ENCODE peak calls at places on chromosome 17, in four cellular contexts. One of them, this sample, is unnamed.
A peak's percentile ranks its signal among the peaks of the same experiment; 100 is the strongest.

GRCh38 chr17:8122923-8123694 is 797 bp downstream of the HES7 start:
- DNase-seq in HCT116: no peak
- DNase-seq in K562: peak; percentile 24
- DNase-seq in HepG2: no peak
- DNase-seq in this sample: no peak

GRCh38 chr17:48155889-48156670 is 48.5 kb downstream of the SNX11 start:
- DNase-seq in HepG2: no peak
- DNase-seq in K562: no peak
- DNase-seq in HCT116: no peak
- DNase-seq in this sample: no peak

GRCh38 chr17:21174719-21175118 is 39.2 kb downstream of the TMEM11 start:
- DNase-seq in K562: no peak
- DNase-seq in HepG2: no peak
- DNase-seq in HCT116: no peak
- DNase-seq in this sample: no peak

GRCh38 chr17:45783593-45784292 is 377 bp upstream of the CRHR1 start:
- DNase-seq in HepG2: no peak
- DNase-seq in K562: peak; percentile 12
- DNase-seq in HCT116: no peak
- DNase-seq in this sample: no peak

GRCh38 chr17:78116411-78116810 is 12.1 kb downstream of the TMC6 start:
- DNase-seq in HepG2: no peak
- DNase-seq in HCT116: no peak
- DNase-seq in K562: peak; percentile 2
- DNase-seq in this sample: no peak

GRCh38 chr17:82327289-82327688 is 6.3 kb downstream of the SECTM1 start:
- DNase-seq in K562: no peak
- DNase-seq in HepG2: no peak
- DNase-seq in HCT116: no peak
- DNase-seq in this sample: no peak

GRCh38 chr17:81012574-81013447 is 21.2 kb downstream of the CHMP6 start:
- DNase-seq in HepG2: no peak
- DNase-seq in HCT116: no peak
- DNase-seq in K562: no peak
- DNase-seq in this sample: no peak

GRCh38 chr17:64103751-64104364 is 26.1 kb downstream of the ERN1 start:
- DNase-seq in HepG2: no peak
- DNase-seq in HCT116: peak; percentile 62
- DNase-seq in K562: no peak
- DNase-seq in this sample: no peak

GRCh38 chr17:69511244-69511643 is 96.7 kb downstream of the MAP2K6 start:
- DNase-seq in HCT116: no peak
- DNase-seq in K562: no peak
- DNase-seq in HepG2: no peak
- DNase-seq in this sample: no peak
- TF ChIP-seq TCF7L2 in HCT116: no peak
- TF ChIP-seq TCF7L2 in K562: no peak
- TF ChIP-seq TCF7L2 in HepG2: no peak
- TF ChIP-seq TCF7L2 in this sample: no peak

DNA sequence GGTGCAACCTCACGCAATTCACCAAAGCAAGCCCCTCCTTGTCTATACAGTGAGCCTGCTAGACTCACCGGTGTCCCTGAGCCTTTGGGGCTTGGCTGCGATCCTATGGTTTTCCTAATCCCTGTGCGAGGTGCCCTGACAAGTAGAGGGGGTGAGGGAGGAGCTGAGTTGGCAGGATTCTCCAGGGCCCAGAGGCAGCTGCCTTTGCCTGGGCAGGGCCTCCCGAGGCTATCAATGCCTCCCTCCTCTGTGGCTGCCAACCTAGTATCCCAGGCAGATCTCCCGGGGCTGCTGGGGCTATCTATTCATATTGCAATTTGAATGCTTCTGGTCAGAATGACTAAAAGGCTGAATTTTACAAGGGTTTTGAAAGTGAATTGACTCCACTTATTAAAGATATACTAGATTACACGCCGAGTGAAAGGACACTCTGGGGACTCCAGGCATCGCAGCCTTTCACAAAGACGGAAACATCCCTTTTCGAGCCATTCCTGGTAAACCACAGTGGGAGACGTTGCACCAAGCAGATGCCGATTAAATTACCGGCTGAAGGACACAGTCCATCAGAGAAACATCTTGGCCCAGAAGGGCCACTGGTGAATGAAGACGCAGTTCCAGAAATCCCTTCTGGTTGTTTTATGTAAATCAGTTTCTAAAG is 11.3 kb upstream of the PITPNM3 start:
- DNase-seq in K562: no peak
- DNase-seq in HCT116: no peak
- DNase-seq in HepG2: no peak
- DNase-seq in this sample: no peak
- TF ChIP-seq CTCF in K562: no peak
- TF ChIP-seq CTCF in HCT116: no peak
- TF ChIP-seq CTCF in HepG2: no peak
- TF ChIP-seq CTCF in this sample: no peak

GRCh38 chr17:13598353-13599167 is 3.2 kb downstream of the HS3ST3A1 start:
- DNase-seq in HepG2: no peak
- DNase-seq in HCT116: no peak
- DNase-seq in K562: no peak
- DNase-seq in this sample: no peak

GRCh38 chr17:13599168-13599577 is 2.6 kb downstream of the HS3ST3A1 start:
- DNase-seq in HepG2: no peak
- DNase-seq in K562: no peak
- DNase-seq in HCT116: no peak
- DNase-seq in this sample: no peak

GRCh38 chr17:13601317-13601775 is 383 bp downstream of the HS3ST3A1 start:
- DNase-seq in K562: no peak
- DNase-seq in HCT116: no peak
- DNase-seq in HepG2: no peak
- DNase-seq in this sample: no peak

GRCh38 chr17:13600475-13601316 is 1.0 kb downstream of the HS3ST3A1 start:
- DNase-seq in HCT116: no peak
- DNase-seq in HepG2: no peak
- DNase-seq in K562: peak; percentile 33
- DNase-seq in this sample: no peak

DNA sequence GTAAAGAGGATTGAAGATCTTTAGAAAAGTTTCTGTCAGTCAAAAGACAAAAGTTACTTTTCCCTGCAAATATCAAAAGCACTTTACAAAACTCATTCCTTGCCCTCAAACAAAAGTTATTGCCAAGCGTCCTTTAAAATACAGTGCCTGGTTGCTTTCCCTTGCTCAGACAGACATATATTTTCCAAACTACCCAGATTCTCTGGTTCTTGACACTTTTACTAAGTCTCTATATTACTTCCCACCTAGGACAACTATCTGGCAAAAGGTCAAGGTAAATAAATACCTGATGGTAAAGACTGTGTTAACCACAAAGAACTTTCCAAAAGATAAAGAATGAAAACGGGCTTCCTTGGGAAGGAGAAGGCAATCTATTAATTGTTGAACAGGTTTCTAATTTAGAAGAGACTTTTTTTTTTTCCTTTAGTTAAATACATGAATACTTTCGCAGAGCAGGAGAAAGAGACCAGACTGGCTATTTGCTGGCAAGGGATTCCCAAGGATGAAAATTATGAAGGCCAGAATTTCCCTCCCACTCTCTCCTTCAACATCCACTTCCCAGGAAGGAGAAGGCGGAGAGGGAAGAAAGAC is 1.8 kb downstream of the HS3ST3A1 start:
- DNase-seq in HepG2: no peak
- DNase-seq in HCT116: no peak
- DNase-seq in K562: no peak
- DNase-seq in this sample: no peak
- H3K27ac ChIP-seq in HepG2: no peak overlapping the region
- H3K27ac ChIP-seq in HCT116: no peak overlapping the region
- H3K27ac ChIP-seq in K562: peak overlapping the region; percentile 55
- H3K27ac ChIP-seq in this sample: no peak overlapping the region

DNA sequence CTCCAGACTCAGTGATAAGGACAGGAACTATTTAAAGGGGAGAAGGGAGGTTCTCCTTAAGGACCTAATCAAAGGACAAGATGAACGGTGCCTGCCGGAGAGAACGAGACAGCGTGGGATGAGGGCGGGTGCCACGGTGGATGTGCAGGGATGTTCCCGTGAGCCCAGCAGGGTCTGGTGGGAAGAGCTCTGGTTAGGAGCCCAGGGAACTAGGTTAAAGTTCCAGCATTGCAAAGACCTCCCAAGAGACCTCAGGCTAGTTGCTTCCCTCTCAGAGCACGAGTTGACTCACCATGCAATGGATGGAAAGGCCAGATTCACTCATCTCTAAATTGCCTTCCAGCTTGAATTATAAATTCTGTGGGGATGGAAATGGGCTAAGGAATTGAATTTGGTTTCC is 14.7 kb downstream of the CCR7 start:
- DNase-seq in HepG2: no peak
- DNase-seq in HCT116: no peak
- DNase-seq in K562: no peak
- DNase-seq in this sample: no peak
- TF ChIP-seq TCF7L2 in HepG2: no peak
- TF ChIP-seq TCF7L2 in HCT116: no peak
- TF ChIP-seq TCF7L2 in K562: no peak
- TF ChIP-seq TCF7L2 in this sample: no peak

GRCh38 chr17:41417576-41418015 is 6.8 kb downstream of the KRT37 start:
- DNase-seq in K562: peak; percentile 16
- DNase-seq in HCT116: no peak
- DNase-seq in HepG2: peak; percentile 30
- DNase-seq in this sample: no peak
- TF ChIP-seq CTCF in K562: peak; percentile 67
- TF ChIP-seq CTCF in HCT116: peak; percentile 73
- TF ChIP-seq CTCF in HepG2: peak; percentile 58
- TF ChIP-seq CTCF in this sample: peak; percentile 65

GRCh38 chr17:50891577-50891989 is 25.4 kb upstream of the TOB1 start:
- DNase-seq in HepG2: no peak
- DNase-seq in HCT116: no peak
- DNase-seq in K562: no peak
- DNase-seq in this sample: no peak
- H3K27ac ChIP-seq in HepG2: peak overlapping the region; percentile 84
- H3K27ac ChIP-seq in HCT116: peak overlapping the region; percentile 6
- H3K27ac ChIP-seq in K562: no peak overlapping the region
- H3K27ac ChIP-seq in this sample: peak overlapping the region; percentile 76

This sample was measured in Panc1.